ENCODE peak calls at places on chromosome 22, in nine cellular contexts. J is CD8-positive, alpha-beta memory T cell; M is SW480; G is cardiac muscle cell; U is activated naive CD4-positive, alpha-beta T cell; N is B cell; I is WTC11; V is activated naive CD8-positive, alpha-beta T cell treated with anti-CD3 and anti-CD28 coated beads, Interleukin-2, amount 50 U/mL, for 24 hours; W is spleen. X is an unnamed sample.

GRCh38 chr22:36386900-36387663 is 685 bp downstream of the MYH9 start:
- DNase-seq in M (peak), N (peak), W (peak), G (no peak), J (peak), U (no peak), V (peak), I (peak), X (peak)

GRCh38 chr22:31973739-31974138 is 29.4 kb downstream of the YWHAH start:
- DNase-seq in G (no peak), W (no peak), J (no peak), M (no peak), N (no peak), U (no peak), V (no peak), I (no peak), X (no peak)

GRCh38 chr22:21800552-21801303 is 65.1 kb upstream of the YPEL1 start:
- DNase-seq in N (no peak), I (no peak), V (no peak), U (no peak), J (no peak), M (no peak), W (no peak), G (no peak), X (no peak)

GRCh38 chr22:21949569-21949918 is 3.1 kb downstream of the PPM1F start:
- DNase-seq in V (no peak), M (no peak), N (no peak), G (no peak), W (peak), U (no peak), I (no peak), J (no peak), X (no peak)

GRCh38 chr22:21861856-21862255 is 5.6 kb downstream of the MAPK1 start:
- DNase-seq in V (no peak), N (no peak), W (no peak), J (no peak), I (no peak), M (no peak), U (no peak), G (no peak), X (no peak)

GRCh38 chr22:28741758-28742561 is at the start of the genes CHEK2 and HSCB:
- DNase-seq in G (peak), N (peak), I (peak), W (peak), V (peak), J (peak), U (peak), M (peak), X (peak)

GRCh38 chr22:31646186-31647019 is 15.6 kb downstream of the PISD start:
- DNase-seq in V (peak), J (no peak), G (no peak), N (no peak), W (no peak), I (no peak), M (peak), U (no peak), X (no peak)

GRCh38 chr22:48881326-48881980 is 946.2 kb downstream of the BRD1 start:
- DNase-seq in U (no peak), N (no peak), J (peak), M (no peak), I (no peak), G (no peak), V (no peak), W (peak), X (no peak)

GRCh38 chr22:20093437-20093836 is 13.4 kb downstream of the DGCR8 start:
- DNase-seq in M (no peak), G (no peak), N (no peak), I (no peak), V (no peak), J (no peak), W (peak), U (no peak), X (no peak)

GRCh38 chr22:37643225-37643847 is 3.9 kb downstream of the SH3BP1 start:
- DNase-seq in V (peak), G (peak), W (peak), U (peak), M (peak), I (peak), J (peak), N (peak), X (peak)

GRCh38 chr22:38864361-38865191 is 7.4 kb downstream of the CBX6 start:
- DNase-seq in U (no peak), V (no peak), M (no peak), I (no peak), N (no peak), W (peak), G (no peak), J (no peak), X (no peak)

GRCh38 chr22:29351042-29351441 is 35.5 kb upstream of the RASL10A start:
- DNase-seq in W (no peak), I (no peak), V (no peak), U (no peak), N (no peak), M (no peak), J (no peak), G (no peak), X (no peak)

GRCh38 chr22:41215926-41216325 is 10.8 kb downstream of the L3MBTL2 start:
- DNase-seq in I (no peak), N (no peak), G (no peak), J (no peak), U (no peak), V (no peak), W (no peak), M (no peak), X (no peak)

GRCh38 chr22:50169774-50170341 is 673 bp upstream of the PANX2 start:
- DNase-seq in W (peak), U (no peak), G (peak), I (no peak), V (peak), M (no peak), N (peak), J (peak), X (no peak)

GRCh38 chr22:46519377-46519776 is 18.0 kb downstream of the CELSR1 start:
- DNase-seq in M (no peak), W (no peak), U (no peak), V (no peak), G (no peak), J (no peak), I (no peak), N (no peak), X (no peak)